ENCODE peak calls at places on chromosomes 11 and 22, in five cellular contexts. D is A549, B is K562, K is SK-N-SH, Q is HepG2. U is an unnamed sample.
A peak's percentile ranks its signal among the peaks of the same experiment; 100 is the strongest.

GRCh38 chr11:119641991-119642745 is 86.8 kb downstream of the NECTIN1 start:
- DNase-seq in B (peak; percentile 70), Q (peak; percentile 40), K (peak; percentile 50), D (peak; percentile 30), U (no peak)

GRCh38 chr22:39230261-39231196 is 14.3 kb downstream of the PDGFB start:
- DNase-seq in D (no peak), B (no peak), Q (peak; percentile 90), K (no peak), U (no peak)

GRCh38 chr11:35005156-35005780 is 88.8 kb downstream of the PDHX start:
- DNase-seq in K (no peak), B (no peak), D (peak; percentile 19), Q (no peak), U (no peak)

GRCh38 chr11:36035454-36035853 is 91.6 kb downstream of the LDLRAD3 start:
- DNase-seq in B (no peak), D (no peak), K (no peak), Q (no peak), U (no peak)

GRCh38 chr11:125807909-125808308 is 20.0 kb downstream of the PATE3 start:
- DNase-seq in Q (no peak), B (no peak), D (no peak), K (no peak), U (no peak)

GRCh38 chr11:121143921-121144320 is 42.9 kb downstream of the TECTA start:
- DNase-seq in Q (no peak), B (no peak), D (no peak), K (no peak), U (no peak)

GRCh38 chr11:27239305-27239942 is 123.6 kb downstream of the CCDC34 start:
- DNase-seq in K (no peak), Q (no peak), B (no peak), D (no peak), U (no peak)

GRCh38 chr22:21963790-21964211 is 11.2 kb upstream of the PPM1F start:
- DNase-seq in B (no peak), K (no peak), Q (no peak), D (no peak), U (no peak)

GRCh38 chr11:71268706-71269321 is 16.4 kb upstream of the SHANK2 start:
- DNase-seq in Q (peak; percentile 74), K (no peak), D (no peak), B (no peak), U (no peak)

GRCh38 chr11:10906521-10906920 is 48.7 kb upstream of the ZBED5 start:
- DNase-seq in K (no peak), Q (no peak), D (peak; percentile 61), B (no peak), U (no peak)

GRCh38 chr22:20922141-20922751 is 5.0 kb downstream of the CRKL start:
- DNase-seq in Q (no peak), D (no peak), B (peak; percentile 36), K (no peak), U (no peak)

GRCh38 chr11:83641511-83641910 is 355.3 kb upstream of the CCDC90B start:
- DNase-seq in K (no peak), D (peak; percentile 7), Q (no peak), B (no peak), U (no peak)

GRCh38 chr11:34314176-34314575 is 43.6 kb downstream of the ABTB2 start:
- DNase-seq in D (no peak), Q (no peak), K (no peak), B (no peak), U (no peak)

GRCh38 chr11:45922425-45923082 is at the start of gene LARGE2:
- DNase-seq in K (peak; percentile 76), D (no peak), B (peak; percentile 92), Q (no peak), U (no peak)

GRCh38 chr22:31637375-31637937 is 24.6 kb downstream of the PISD start:
- DNase-seq in Q (no peak), K (no peak), B (no peak), D (no peak), U (no peak)

GRCh38 chr11:61310749-61311148 is 15.6 kb upstream of the VWCE start:
- DNase-seq in B (no peak), K (no peak), Q (no peak), D (no peak), U (no peak)

GRCh38 chr11:78432058-78432515 is 14.5 kb upstream of the GAB2 start:
- DNase-seq in K (no peak), B (no peak), D (peak; percentile 20), Q (no peak), U (no peak)

GRCh38 chr22:22593250-22593649 is 34.2 kb upstream of the PRAME start:
- DNase-seq in K (no peak), Q (no peak), D (no peak), B (no peak), U (no peak)

GRCh38 chr11:134660416-134660815 is 248.4 kb upstream of the B3GAT1 start:
- DNase-seq in B (no peak), K (no peak), D (no peak), Q (no peak), U (no peak)

GRCh38 chr11:118596226-118596625 is 11.2 kb upstream of the PHLDB1 start:
- DNase-seq in Q (no peak), B (no peak), K (peak; percentile 25), D (no peak), U (no peak)

GRCh38 chr11:108538022-108538424 is 39.8 kb upstream of the POGLUT3 start:
- DNase-seq in Q (no peak), B (no peak), K (no peak), D (no peak), U (no peak)

GRCh38 chr22:50282361-50283144 is 12.4 kb upstream of the MAPK11 start:
- DNase-seq in K (no peak), D (peak; percentile 69), B (no peak), Q (no peak), U (no peak)

GRCh38 chr22:32558681-32559355 is 84.2 kb downstream of the FBXO7 start:
- DNase-seq in D (peak; percentile 86), K (no peak), B (no peak), Q (no peak), U (no peak)

GRCh38 chr11:121615506-121615905 is 162.7 kb upstream of the SORL1-AS1 start:
- DNase-seq in K (no peak), Q (no peak), B (no peak), D (no peak), U (no peak)

GRCh38 chr11:128456566-128457268 is 130.6 kb downstream of the ETS1 start:
- DNase-seq in Q (no peak), D (no peak), K (no peak), B (no peak), U (no peak)

GRCh38 chr11:8310743-8311298 is 47.1 kb upstream of the LMO1 start:
- DNase-seq in D (no peak), K (no peak), B (no peak), Q (no peak), U (no peak)
- TF ChIP-seq CHD2 in D (no peak), K (no peak), B (no peak), Q (no peak), U (no peak)

DNA sequence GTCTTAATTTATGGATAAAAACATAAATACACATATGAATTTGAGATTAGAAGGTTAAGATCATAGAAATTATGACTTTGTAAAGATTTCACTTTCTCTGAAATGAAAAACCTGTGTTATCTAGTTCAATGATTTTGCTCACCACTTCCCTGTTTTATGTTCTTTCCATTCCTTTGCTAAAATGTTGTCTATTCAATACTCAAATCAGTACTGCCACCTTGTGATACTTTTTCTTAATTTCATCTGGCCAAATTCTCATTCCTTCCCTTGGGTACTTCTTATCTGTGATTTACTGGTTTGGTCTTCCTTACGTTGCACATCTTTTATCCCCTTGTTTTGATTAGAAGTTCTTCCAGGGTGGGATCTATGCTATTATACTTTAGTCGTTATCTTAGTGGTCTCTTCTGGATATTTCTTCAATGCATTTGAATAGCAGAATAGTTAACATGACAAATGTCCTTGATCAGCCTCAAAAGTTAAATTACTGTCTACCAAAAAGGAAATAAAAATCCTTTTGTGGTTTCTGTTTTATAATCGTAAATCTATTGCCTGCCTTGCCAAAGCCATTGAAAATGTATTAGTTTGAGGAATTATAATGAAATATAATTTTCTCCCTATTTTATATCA is 197.0 kb downstream of the PGR start:
- DNase-seq in Q (peak; percentile 9), D (peak; percentile 26), B (no peak), K (peak; percentile 1), U (no peak)
- TF ChIP-seq CHD2 in Q (no peak), D (no peak), B (no peak), K (no peak), U (no peak)

GRCh38 chr11:8282621-8283509 is 19.2 kb upstream of the LMO1 start:
- DNase-seq in Q (no peak), K (peak; percentile 73), D (no peak), B (no peak), U (no peak)

GRCh38 chr11:8281266-8281665 is 17.6 kb upstream of the LMO1 start:
- DNase-seq in Q (no peak), D (no peak), B (no peak), K (no peak), U (no peak)

GRCh38 chr11:8285228-8285627 is 21.6 kb upstream of the LMO1 start:
- DNase-seq in B (no peak), Q (no peak), D (no peak), K (no peak), U (no peak)

GRCh38 chr11:8285796-8286195 is 22.1 kb upstream of the LMO1 start:
- DNase-seq in D (no peak), Q (no peak), K (no peak), B (no peak), U (no peak)

DNA sequence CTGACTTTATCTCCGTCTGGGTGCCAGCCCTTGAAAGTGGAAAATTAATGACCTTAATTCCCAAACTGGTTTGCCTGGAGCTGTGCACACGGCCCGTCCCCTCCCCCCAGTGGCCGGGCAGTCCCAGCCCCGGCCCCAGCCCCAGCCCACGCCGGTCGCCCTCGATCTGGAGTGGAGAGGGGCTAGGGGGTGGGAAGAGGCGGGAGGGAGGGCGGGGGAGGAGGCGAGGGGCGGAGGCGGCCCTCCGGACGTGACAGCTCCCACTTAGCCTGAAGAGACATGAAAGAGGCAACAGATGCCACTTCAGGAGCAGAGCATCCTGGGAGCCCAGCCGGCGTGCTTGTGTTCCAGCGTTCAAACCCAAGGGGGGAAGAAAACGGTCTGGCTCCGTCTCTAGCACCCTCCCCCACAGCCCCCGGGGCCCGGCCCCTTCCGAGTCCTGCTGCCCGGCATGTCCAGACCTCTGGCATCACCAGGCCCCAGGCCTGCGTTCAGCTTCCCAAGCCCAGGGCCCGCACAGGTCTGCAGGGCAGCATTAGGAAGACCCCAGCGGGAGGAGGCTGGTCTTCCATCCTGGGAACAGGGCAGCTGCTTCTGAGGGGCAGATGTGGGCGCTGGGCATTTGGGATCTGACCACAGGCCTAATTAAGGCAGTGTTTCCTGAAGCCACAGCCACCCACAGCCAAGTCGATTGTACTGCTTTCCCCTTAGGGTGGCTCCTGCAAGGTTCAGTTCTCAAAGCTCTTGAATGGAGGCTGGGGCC is 20.0 kb upstream of the LMO1 start:
- DNase-seq in D (no peak), K (peak; percentile 93), B (peak; percentile 29), Q (no peak), U (no peak)
- TF ChIP-seq CHD2 in D (no peak), K (peak; percentile 58), B (no peak), Q (no peak), U (no peak)

GRCh38 chr22:48889209-48889830 is 938.4 kb downstream of the BRD1 start:
- DNase-seq in Q (no peak), B (no peak), K (no peak), D (no peak), U (no peak)

GRCh38 chr22:48889887-48890692 is 937.6 kb downstream of the BRD1 start:
- DNase-seq in D (no peak), Q (no peak), B (no peak), K (no peak), U (no peak)

GRCh38 chr22:48887394-48888332 is 940.0 kb downstream of the BRD1 start:
- DNase-seq in B (no peak), Q (no peak), D (no peak), K (no peak), U (no peak)

GRCh38 chr22:48886604-48887393 is 940.9 kb downstream of the BRD1 start:
- DNase-seq in K (no peak), B (no peak), Q (no peak), D (no peak), U (no peak)

GRCh38 chr22:48888466-48889208 is 939.0 kb downstream of the BRD1 start:
- DNase-seq in Q (no peak), B (no peak), D (no peak), K (no peak), U (no peak)
- TF ChIP-seq CHD2 in Q (no peak), B (no peak), D (no peak), K (no peak), U (no peak)

U was measured in GM12878.